ENCODE peak calls at places on chromosomes 5 and 9, in ten cellular contexts. M is spleen, Y is breast epithelium, P is stomach, G is A549, A is upper lobe of left lung, B is IMR-90, U is right lobe of liver, Z is thyroid gland, X is tibial nerve. Q is an unnamed sample.

GRCh38 chr5:168140256-168140655 is 151.2 kb upstream of the WWC1 start:
- DNase-seq in M (no peak), Y (no peak), P (no peak), G (no peak), A (no peak), B (no peak), U (no peak), Z (no peak), X (no peak), Q (no peak)

GRCh38 chr5:1732955-1733354 is 66.7 kb downstream of the MRPL36 start:
- DNase-seq in M (peak; percentile 47), Y (no peak), P (peak; percentile 9), G (no peak), A (no peak), B (no peak), U (no peak), Z (no peak), X (no peak), Q (no peak)

GRCh38 chr5:14659821-14660607 is 4.5 kb upstream of the OTULIN start:
- DNase-seq in M (no peak), Y (no peak), P (no peak), G (no peak), A (no peak), B (peak; percentile 89), U (no peak), Z (no peak), X (no peak), Q (no peak)

GRCh38 chr9:38029923-38030638 is 38.9 kb downstream of the SHB start:
- DNase-seq in M (no peak), Y (no peak), P (no peak), G (no peak), A (no peak), B (no peak), U (peak; percentile 83), Z (no peak), X (no peak), Q (no peak)

GRCh38 chr9:15278290-15278689 is 28.7 kb downstream of the TTC39B start:
- DNase-seq in M (no peak), Y (no peak), P (no peak), G (no peak), A (no peak), B (no peak), U (no peak), Z (no peak), X (no peak), Q (no peak)

GRCh38 chr5:27472000-27472763 is 433.8 kb upstream of the CDH9 start:
- DNase-seq in M (no peak), Y (no peak), P (no peak), G (peak; percentile 79), A (no peak), B (peak; percentile 19), U (peak; percentile 79), Z (no peak), X (no peak), Q (no peak)

GRCh38 chr9:2919347-2919746 is 75.5 kb upstream of the PUM3 start:
- DNase-seq in M (no peak), Y (no peak), P (no peak), G (no peak), A (no peak), B (no peak), U (no peak), Z (peak; percentile 44), X (no peak), Q (no peak)

GRCh38 chr5:2007437-2007905 is 124.7 kb upstream of the IRX4 start:
- DNase-seq in M (no peak), Y (no peak), P (no peak), G (no peak), A (peak; percentile 82), B (no peak), U (no peak), Z (no peak), X (no peak), Q (no peak)

GRCh38 chr5:59038169-59039002 is 455.5 kb downstream of the RAB3C start:
- DNase-seq in M (no peak), Y (no peak), P (no peak), G (no peak), A (no peak), B (peak; percentile 19), U (no peak), Z (no peak), X (no peak), Q (peak; percentile 40)

GRCh38 chr5:59040007-59040803 is 457.3 kb downstream of the RAB3C start:
- DNase-seq in M (no peak), Y (no peak), P (no peak), G (no peak), A (no peak), B (no peak), U (no peak), Z (no peak), X (peak; percentile 33), Q (no peak)

GRCh38 chr5:59040804-59041201 is 457.9 kb downstream of the RAB3C start:
- DNase-seq in M (no peak), Y (no peak), P (no peak), G (no peak), A (no peak), B (no peak), U (no peak), Z (no peak), X (no peak), Q (no peak)

GRCh38 chr5:59039003-59039295 is 456.1 kb downstream of the RAB3C start:
- DNase-seq in M (no peak), Y (no peak), P (no peak), G (no peak), A (no peak), B (no peak), U (no peak), Z (no peak), X (no peak), Q (no peak)

DNA sequence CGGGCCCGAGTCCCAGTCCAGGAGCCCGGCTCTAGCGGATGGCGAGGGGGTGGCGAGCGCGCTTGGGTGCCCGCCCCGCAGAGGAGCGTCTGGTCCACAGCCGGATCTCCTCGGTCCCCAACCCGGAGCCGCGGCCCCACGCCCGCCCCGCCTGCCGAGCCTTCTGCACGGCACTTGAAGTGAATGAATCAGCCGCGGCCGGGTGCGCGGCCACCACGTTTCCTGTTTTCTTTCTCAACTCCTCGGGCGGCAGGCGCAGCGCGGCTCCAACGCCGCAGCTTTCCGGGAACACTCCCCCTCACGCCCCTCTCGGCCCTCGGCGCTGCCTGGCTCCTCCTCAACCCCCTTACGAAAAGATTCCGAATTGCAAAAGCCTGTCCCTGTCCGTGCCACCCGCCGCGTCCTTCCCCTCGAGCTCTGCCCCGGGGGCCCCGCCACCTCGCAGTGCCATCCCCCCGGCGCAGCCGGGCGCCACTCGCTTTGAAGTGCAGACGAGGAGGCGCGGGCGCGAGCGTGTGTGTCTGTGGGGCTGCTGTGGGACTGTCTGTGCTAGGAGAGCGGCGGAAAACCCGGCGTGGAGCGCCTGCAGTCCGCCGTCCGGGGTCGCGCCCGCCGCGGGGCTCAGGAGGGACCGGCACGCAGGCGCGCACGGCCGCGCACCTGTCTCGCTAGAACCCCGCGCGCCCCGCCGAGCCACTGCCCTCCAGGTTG is 456.6 kb downstream of the RAB3C start:
- DNase-seq in M (peak; percentile 96), Y (peak; percentile 56), P (peak; percentile 85), G (no peak), A (peak; percentile 97), B (peak; percentile 76), U (peak; percentile 65), Z (peak; percentile 79), X (peak; percentile 52), Q (peak; percentile 74)
- TF ChIP-seq POLR2A in M (no peak), Y (no peak), P (no peak), G (peak; percentile 8), A (peak; percentile 46), B (peak; percentile 74), U (peak; percentile 48), Z (no peak), X (peak; percentile 14), Q (peak; percentile 65)

DNA sequence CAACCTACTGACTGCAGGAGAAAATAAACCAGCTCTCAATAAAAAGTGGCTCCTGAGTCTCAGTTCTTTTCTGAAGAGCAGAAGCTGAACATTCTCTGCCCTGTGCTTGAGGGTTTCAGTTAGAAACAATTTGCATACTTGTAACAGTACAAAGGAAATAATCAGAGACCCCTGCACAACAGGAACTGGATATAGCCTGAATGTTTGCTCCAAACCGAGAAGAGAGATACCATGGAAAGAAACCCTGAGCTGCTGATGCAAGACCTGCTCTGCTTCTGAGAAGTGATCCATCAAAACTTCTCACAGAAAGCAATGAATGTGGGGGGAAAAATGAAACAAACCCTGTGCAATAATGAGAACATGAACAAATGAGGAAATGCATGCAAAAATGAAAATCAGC is 592.9 kb downstream of the SEMA5A start:
- DNase-seq in M (no peak), Y (no peak), P (no peak), G (no peak), A (no peak), B (no peak), U (no peak), Z (no peak), X (no peak), Q (no peak)
- H3K27ac ChIP-seq in M (no peak overlapping the region), Y (no peak overlapping the region), P (no peak overlapping the region), G (no peak overlapping the region), A (no peak overlapping the region), B (peak overlapping the region; percentile 48), U (no peak overlapping the region), Z (no peak overlapping the region), X (no peak overlapping the region), Q (no peak overlapping the region)

DNA sequence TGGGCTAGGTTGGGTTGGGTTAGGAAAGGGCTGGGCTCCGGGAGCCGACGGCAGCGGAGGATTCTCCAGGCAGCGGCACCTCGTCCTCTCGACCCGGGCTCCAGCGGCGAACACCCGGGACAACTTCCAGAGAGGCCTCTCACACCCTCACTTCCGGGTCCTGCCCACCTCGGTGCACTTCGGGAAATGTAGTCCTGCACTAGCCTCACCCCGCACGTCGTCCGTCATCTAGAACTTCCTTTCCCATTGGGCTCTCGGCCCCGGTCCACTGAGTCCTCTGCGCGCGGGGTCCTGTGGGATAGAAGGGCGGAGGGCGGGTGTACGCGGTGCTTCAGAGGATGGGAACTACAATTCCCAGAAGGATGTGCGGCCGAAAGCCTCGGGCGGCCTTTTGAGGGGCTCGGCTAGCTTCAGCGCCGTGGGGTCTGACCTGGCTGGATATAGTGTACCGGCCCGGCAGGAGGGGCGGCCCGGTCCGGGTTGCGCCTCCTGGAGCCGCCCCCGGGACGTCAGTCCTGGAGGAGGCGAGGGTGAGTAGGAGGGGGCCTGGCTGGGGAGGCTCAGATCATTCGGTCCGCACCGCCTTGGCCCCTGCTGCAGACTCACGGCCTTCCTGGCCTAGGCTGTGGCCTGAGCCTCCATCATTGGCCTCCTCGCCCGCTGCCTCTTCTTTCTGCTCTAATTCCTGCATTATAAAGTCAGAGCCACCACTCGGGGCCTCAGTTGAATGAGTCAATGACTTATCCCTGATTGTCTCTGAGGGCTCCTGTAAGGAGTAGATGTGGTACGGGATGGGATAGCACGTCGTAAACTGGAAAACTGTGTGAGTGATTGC is at the start of the genes ERP44 and INVS:
- DNase-seq in M (peak; percentile 99), Y (peak; percentile 96), P (peak; percentile 99), G (peak; percentile 96), A (peak; percentile 92), B (peak; percentile 99), U (peak; percentile 100), Z (peak; percentile 100), X (peak; percentile 98), Q (peak; percentile 99)
- TF ChIP-seq POLR2A in M (peak; percentile 69), Y (peak; percentile 51), P (no peak), G (peak; percentile 80), A (peak; percentile 84), B (peak; percentile 89), U (peak; percentile 90), Z (no peak), X (peak; percentile 74), Q (peak; percentile 94)

DNA sequence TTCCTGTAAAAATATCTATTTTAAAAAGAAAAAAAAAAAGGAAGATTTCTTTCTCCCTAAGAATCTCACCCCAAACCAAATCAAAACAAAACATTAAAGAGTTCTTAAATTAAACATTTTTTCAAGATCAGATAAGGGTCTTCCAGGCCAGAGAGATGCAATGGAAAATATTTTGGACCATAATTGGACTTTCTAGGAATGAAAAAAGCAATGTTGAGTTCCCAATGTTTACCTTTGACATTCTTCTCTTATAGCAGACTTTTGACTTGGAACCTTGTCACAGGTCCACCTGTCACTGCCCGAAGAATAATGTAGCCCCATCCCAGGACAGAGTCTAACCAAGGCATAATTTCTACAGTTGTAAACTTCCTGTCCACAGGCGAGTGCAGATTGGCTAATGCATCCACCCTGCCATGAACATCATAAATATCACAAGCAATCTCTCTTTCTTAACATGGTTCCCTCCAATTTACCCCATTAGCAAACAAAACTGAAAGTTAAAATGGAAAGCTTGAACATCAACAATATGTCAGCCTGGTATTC is 121.6 kb upstream of the ZNF366 start:
- DNase-seq in M (no peak), Y (no peak), P (no peak), G (no peak), A (no peak), B (peak; percentile 14), U (no peak), Z (no peak), X (no peak), Q (no peak)
- H3K27ac ChIP-seq in M (no peak overlapping the region), Y (no peak overlapping the region), P (no peak overlapping the region), G (no peak overlapping the region), A (no peak overlapping the region), B (no peak overlapping the region), U (no peak overlapping the region), Z (no peak overlapping the region), X (no peak overlapping the region), Q (no peak overlapping the region)